ENCODE peak calls at places on chromosomes 12 and 14, in four cellular contexts. X is BJ, C is glomerular endothelial cell, H is kidney epithelial cell. A is an unnamed sample.

GRCh38 chr14:68795602-68796417 is 2.9 kb upstream of the ZFP36L1 start:
- DNase-seq in X (no peak), C (no peak), H (no peak), A (peak)

GRCh38 chr14:95507701-95508103 is 8.7 kb downstream of the SYNE3 start:
- DNase-seq in X (no peak), C (no peak), H (peak), A (peak)

GRCh38 chr12:107417004-107417403 is 268.6 kb upstream of the PWP1 start:
- DNase-seq in X (no peak), C (no peak), H (no peak), A (no peak)

GRCh38 chr14:64410084-64410774 is 22.1 kb downstream of the MTHFD1 start:
- DNase-seq in X (no peak), C (no peak), H (peak), A (peak)

GRCh38 chr12:1572731-1573130 is 21.6 kb downstream of the FBXL14 start:
- DNase-seq in X (no peak), C (no peak), H (no peak), A (no peak)

GRCh38 chr14:65019944-65020566 is 33.4 kb downstream of the FNTB start:
- DNase-seq in X (no peak), C (peak), H (peak), A (peak)

GRCh38 chr12:49126852-49127763 is 4.1 kb downstream of the TUBA1B start:
- DNase-seq in X (no peak), C (no peak), H (no peak), A (peak)

GRCh38 chr12:5197127-5197526 is 153.4 kb downstream of the KCNA5 start:
- DNase-seq in X (no peak), C (no peak), H (peak), A (no peak)

GRCh38 chr14:75946785-75947184 is 35.0 kb downstream of the TGFB3 start:
- DNase-seq in X (no peak), C (no peak), H (no peak), A (no peak)

GRCh38 chr14:103738706-103739451 is 23.3 kb downstream of the ZFYVE21 start:
- DNase-seq in X (no peak), C (no peak), H (no peak), A (no peak)

GRCh38 chr14:56555921-56556570 is 23.6 kb upstream of the TMEM260 start:
- DNase-seq in X (no peak), C (no peak), H (peak), A (peak)

GRCh38 chr12:89382366-89382765 is 30.1 kb upstream of the DUSP6 start:
- DNase-seq in X (no peak), C (no peak), H (no peak), A (no peak)

GRCh38 chr14:93926209-93926872 is 803 bp upstream of the FAM181A start:
- DNase-seq in X (no peak), C (no peak), H (no peak), A (no peak)

GRCh38 chr12:52633383-52633782 is 15.0 kb upstream of the KRT73 start:
- DNase-seq in X (no peak), C (no peak), H (no peak), A (no peak)

GRCh38 chr14:99724196-99724891 is 40.2 kb downstream of the CYP46A1 start:
- DNase-seq in X (no peak), C (no peak), H (no peak), A (no peak)

GRCh38 chr12:203462-204260 is 10.3 kb downstream of the SLC6A12 start:
- DNase-seq in X (no peak), C (no peak), H (no peak), A (no peak)